ENCODE peak calls at places on chromosomes 4 and X, in five cellular contexts. X is psoas muscle, W is coronary artery, T is AG04450, M is PC-9. N is an unnamed sample.

GRCh38 chrX:109936114-109936513 is 66.8 kb upstream of the TMEM164 start:
- DNase-seq in X (no peak), W (no peak), T (no peak), M (no peak), N (no peak)

GRCh38 chr4:2322801-2323200 is 60.9 kb upstream of the MXD4 start:
- DNase-seq in X (no peak), W (no peak), T (peak), M (no peak), N (no peak)

GRCh38 chrX:9483376-9483775 is 18.5 kb downstream of the TBL1X start:
- DNase-seq in X (no peak), W (no peak), T (no peak), M (no peak), N (no peak)

GRCh38 chr4:119946359-119946758 is 120.3 kb downstream of the MAD2L1 start:
- DNase-seq in X (no peak), W (no peak), T (no peak), M (no peak), N (no peak)

GRCh38 chr4:43089730-43090129 is 197.2 kb downstream of the GRXCR1 start:
- DNase-seq in X (no peak), W (no peak), T (no peak), M (no peak), N (no peak)

GRCh38 chr4:156344397-156344796 is 390.7 kb upstream of the CTSO start:
- DNase-seq in X (no peak), W (no peak), T (no peak), M (no peak), N (no peak)

GRCh38 chrX:9440116-9440844 is 24.6 kb upstream of the TBL1X start:
- DNase-seq in X (no peak), W (no peak), T (no peak), M (no peak), N (no peak)

GRCh38 chr4:829291-829690 is 3.4 kb upstream of the CPLX1 start:
- DNase-seq in X (peak), W (no peak), T (no peak), M (no peak), N (no peak)

GRCh38 chrX:136168929-136169735 is 21.8 kb downstream of the FHL1 start:
- DNase-seq in X (peak), W (peak), T (peak), M (peak), N (peak)

GRCh38 chrX:70289168-70289792 is 447 bp downstream of the PDZD11 start:
- DNase-seq in X (no peak), W (no peak), T (no peak), M (no peak), N (no peak)

GRCh38 chr4:112897548-112897947 is 151.9 kb upstream of the ANK2 start:
- DNase-seq in X (no peak), W (no peak), T (no peak), M (no peak), N (no peak)

GRCh38 chr4:81688085-81688484 is 216.4 kb upstream of the RASGEF1B start:
- DNase-seq in X (no peak), W (no peak), T (no peak), M (no peak), N (no peak)

GRCh38 chr4:3524349-3524748 is 7.9 kb downstream of the LRPAP1 start:
- DNase-seq in X (peak), W (no peak), T (no peak), M (no peak), N (peak)

GRCh38 chr4:150235795-150236385 is 157.6 kb downstream of the DCLK2 start:
- DNase-seq in X (no peak), W (no peak), T (no peak), M (no peak), N (no peak)

GRCh38 chr4:112951362-112951962 is 98.0 kb upstream of the ANK2 start:
- DNase-seq in X (no peak), W (no peak), T (no peak), M (no peak), N (no peak)

GRCh38 chr4:82431026-82431745 is 796 bp downstream of the ENOPH1 start:
- DNase-seq in X (no peak), W (no peak), T (no peak), M (peak), N (peak)

GRCh38 chr4:37604464-37604863 is 81.7 kb downstream of the RELL1 start:
- DNase-seq in X (no peak), W (no peak), T (no peak), M (no peak), N (no peak)

GRCh38 chr4:16694491-16695276 is 203.8 kb downstream of the LDB2 start:
- DNase-seq in X (no peak), W (no peak), T (no peak), M (no peak), N (no peak)

GRCh38 chr4:47386146-47386545 is 77.4 kb downstream of the COMMD8 start:
- DNase-seq in X (no peak), W (no peak), T (no peak), M (no peak), N (no peak)

GRCh38 chr4:7503597-7503996 is 68.9 kb upstream of the PSAPL1 start:
- DNase-seq in X (peak), W (no peak), T (no peak), M (no peak), N (no peak)

GRCh38 chr4:176302283-176303275 is 17.2 kb upstream of the SPCS3 start:
- DNase-seq in X (no peak), W (no peak), T (peak), M (no peak), N (no peak)

GRCh38 chr4:138562544-138562961 is 320.4 kb upstream of the SLC7A11 start:
- DNase-seq in X (no peak), W (no peak), T (peak), M (no peak), N (no peak)

GRCh38 chr4:114384629-114385028 is 214.0 kb upstream of the UGT8 start:
- DNase-seq in X (no peak), W (no peak), T (peak), M (no peak), N (no peak)

GRCh38 chr4:158170691-158171455 is 2.0 kb downstream of the GASK1B start:
- DNase-seq in X (peak), W (peak), T (no peak), M (peak), N (peak)

GRCh38 chr4:127000846-127001245 is 631.9 kb upstream of the INTU start:
- DNase-seq in X (no peak), W (no peak), T (no peak), M (no peak), N (no peak)

GRCh38 chr4:4327652-4328121 is 37.6 kb downstream of the ZBTB49 start:
- DNase-seq in X (no peak), W (no peak), T (no peak), M (no peak), N (peak)

GRCh38 chr4:168633474-168633873 is 136.6 kb downstream of the PALLD start:
- DNase-seq in X (no peak), W (no peak), T (no peak), M (no peak), N (no peak)

GRCh38 chr4:25722964-25723363 is 67.3 kb downstream of the SLC34A2 start:
- DNase-seq in X (no peak), W (no peak), T (no peak), M (no peak), N (no peak)

GRCh38 chrX:9379697-9380551 is 84.9 kb upstream of the TBL1X start:
- DNase-seq in X (no peak), W (no peak), T (no peak), M (no peak), N (no peak)

GRCh38 chr4:134948110-134948642 is 746.6 kb upstream of the PABPC4L start:
- DNase-seq in X (no peak), W (no peak), T (no peak), M (no peak), N (no peak)

GRCh38 chr4:72006576-72006975 is 25.2 kb upstream of the NPFFR2 start:
- DNase-seq in X (no peak), W (no peak), T (peak), M (no peak), N (no peak)

GRCh38 chr4:161393614-161394013 is 770.2 kb downstream of the FSTL5 start:
- DNase-seq in X (no peak), W (no peak), T (no peak), M (no peak), N (no peak)

GRCh38 chr4:3227878-3228675 is 20.9 kb upstream of the MSANTD1 start:
- DNase-seq in X (peak), W (no peak), T (no peak), M (no peak), N (no peak)

GRCh38 chr4:176920694-176921093 is 128.0 kb upstream of the VEGFC start:
- DNase-seq in X (no peak), W (no peak), T (no peak), M (no peak), N (no peak)

GRCh38 chr4:184706453-184706852 is 27.4 kb downstream of the CENPU start:
- DNase-seq in X (no peak), W (no peak), T (no peak), M (no peak), N (no peak)

GRCh38 chr4:184699941-184700340 is 34.0 kb downstream of the CENPU start:
- DNase-seq in X (no peak), W (no peak), T (no peak), M (no peak), N (no peak)

DNA sequence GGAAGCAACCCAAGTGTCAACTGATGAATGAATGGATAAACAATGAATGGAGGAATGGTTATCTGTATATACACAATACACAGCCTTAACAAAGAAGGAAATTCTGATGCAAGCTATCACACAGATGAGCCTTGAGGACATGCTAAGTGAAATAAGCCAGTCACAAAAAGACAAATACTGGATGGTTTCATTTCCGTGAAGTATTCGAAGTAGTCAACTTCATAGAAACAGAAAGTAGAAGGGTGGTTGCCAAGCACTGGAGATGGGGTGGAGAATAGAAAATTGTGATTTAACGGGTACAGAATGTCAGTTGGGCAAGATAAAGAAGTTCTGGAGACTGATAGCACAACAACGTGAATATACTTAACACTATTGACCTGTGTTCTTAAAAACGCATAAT is 28.2 kb downstream of the CENPU start:
- DNase-seq in X (no peak), W (no peak), T (no peak), M (no peak), N (no peak)
- TF ChIP-seq CTCF in X (no peak), W (no peak), T (no peak), M (no peak), N (no peak)

GRCh38 chr4:95050980-95051688 is 293.4 kb downstream of the BMPR1B start:
- DNase-seq in X (peak), W (no peak), T (no peak), M (no peak), N (no peak)
- H3K4me3 ChIP-seq in X (peak), W (peak), T (no peak), M (no peak), N (no peak)

GRCh38 chr4:141575884-141576283 is 60.5 kb upstream of the IL15 start:
- DNase-seq in X (no peak), W (no peak), T (no peak), M (no peak), N (no peak)
- TF ChIP-seq CTCF in X (no peak), W (no peak), T (no peak), M (no peak), N (no peak)

DNA sequence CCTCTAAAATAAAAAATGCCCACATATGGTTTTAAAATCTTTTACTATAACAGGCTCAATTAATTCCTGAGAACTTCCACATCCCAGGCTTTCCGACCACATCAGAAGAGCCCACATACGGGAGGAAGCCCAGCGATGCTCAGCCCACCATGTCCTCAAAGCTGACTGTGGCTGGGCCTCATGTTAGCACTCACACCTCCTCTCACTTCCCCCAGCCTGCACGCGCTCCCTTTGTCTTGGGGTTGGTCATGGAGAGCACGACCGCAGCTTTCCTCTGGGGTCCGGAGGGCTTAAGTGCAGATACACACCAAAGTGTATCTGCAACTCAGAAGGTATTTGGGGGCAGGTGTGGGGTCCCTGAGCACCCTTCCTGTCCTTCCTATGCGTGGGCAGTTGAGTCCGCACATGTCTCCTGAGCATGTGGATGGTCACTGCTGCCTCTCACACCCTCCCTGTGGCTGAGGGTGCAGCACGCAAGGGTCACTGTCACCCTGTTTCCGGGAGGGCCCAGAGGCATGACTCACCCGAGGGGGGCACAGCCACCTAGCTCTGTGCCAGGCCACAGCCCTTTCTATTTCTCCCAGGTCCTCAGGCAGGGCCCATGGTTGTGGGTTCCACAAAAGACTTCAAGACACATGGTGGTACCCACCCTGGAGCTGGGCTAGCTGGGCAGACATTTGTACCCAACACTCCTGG is 21.2 kb downstream of the WDR1 start:
- DNase-seq in X (peak), W (no peak), T (no peak), M (peak), N (no peak)
- H3K4me3 ChIP-seq in X (peak), W (peak), T (no peak), M (no peak), N (no peak)

N was measured in lower leg skin.